ENCODE peak calls at places on chromosomes 12 and 14, in five cellular contexts. R, D, O, Q and H are unnamed samples.

GRCh38 chr14:95233702-95234241 is 76.4 kb upstream of the DICER1 start:
- DNase-seq in R (no peak), D (no peak), O (no peak), Q (no peak), H (peak)

GRCh38 chr14:53841109-53842099 is 115.2 kb downstream of the BMP4 start:
- DNase-seq in R (no peak), D (no peak), O (no peak), Q (no peak), H (no peak)

GRCh38 chr14:72747652-72748051 is 146.2 kb downstream of the DPF3 start:
- DNase-seq in R (no peak), D (no peak), O (no peak), Q (no peak), H (no peak)

GRCh38 chr12:3038166-3038565 is 39.0 kb upstream of the TSPAN9 start:
- DNase-seq in R (no peak), D (no peak), O (no peak), Q (no peak), H (no peak)

GRCh38 chr12:65825573-65826512 is 1.6 kb downstream of the HMGA2 start:
- DNase-seq in R (no peak), D (no peak), O (no peak), Q (peak), H (peak)

GRCh38 chr12:13102481-13103195 is 829 bp downstream of the GSG1 start:
- DNase-seq in R (no peak), D (no peak), O (no peak), Q (no peak), H (no peak)

GRCh38 chr12:46578190-46578982 is 205.8 kb upstream of the SLC38A2 start:
- DNase-seq in R (no peak), D (no peak), O (no peak), Q (no peak), H (no peak)

GRCh38 chr12:132506730-132507538 is 17.0 kb downstream of the FBRSL1 start:
- DNase-seq in R (no peak), D (peak), O (no peak), Q (peak), H (peak)

GRCh38 chr14:76584271-76584702 is 177.0 kb upstream of the VASH1 start:
- DNase-seq in R (no peak), D (no peak), O (no peak), Q (no peak), H (no peak)

GRCh38 chr12:29207120-29207519 is 58.0 kb downstream of the FAR2 start:
- DNase-seq in R (no peak), D (no peak), O (no peak), Q (no peak), H (no peak)

GRCh38 chr12:1338483-1339177 is 255.8 kb downstream of the FBXL14 start:
- DNase-seq in R (no peak), D (no peak), O (no peak), Q (no peak), H (no peak)

GRCh38 chr14:65229431-65230286 is 127.3 kb upstream of the MAX start:
- DNase-seq in R (no peak), D (peak), O (no peak), Q (peak), H (peak)

GRCh38 chr12:130497331-130497730 is 159.6 kb downstream of the PIWIL1 start:
- DNase-seq in R (no peak), D (no peak), O (no peak), Q (no peak), H (no peak)

GRCh38 chr12:107817250-107817649 is 42.7 kb downstream of the ASCL4 start:
- DNase-seq in R (no peak), D (no peak), O (no peak), Q (no peak), H (no peak)

GRCh38 chr12:73623421-73623820 is 914.2 kb upstream of the ATXN7L3B start:
- DNase-seq in R (no peak), D (no peak), O (no peak), Q (no peak), H (no peak)

GRCh38 chr12:105444050-105444808 is 113.7 kb downstream of the C12orf75 start:
- DNase-seq in R (no peak), D (no peak), O (no peak), Q (no peak), H (no peak)

GRCh38 chr14:92513966-92514843 is 624 bp downstream of the RIN3 start:
- DNase-seq in R (no peak), D (no peak), O (no peak), Q (no peak), H (no peak)

GRCh38 chr14:54420478-54421116 is 20.6 kb downstream of the CNIH1 start:
- DNase-seq in R (peak), D (peak), O (no peak), Q (no peak), H (no peak)

GRCh38 chr14:72753044-72753710 is 140.7 kb downstream of the DPF3 start:
- DNase-seq in R (no peak), D (no peak), O (no peak), Q (no peak), H (no peak)

GRCh38 chr14:97620071-97620470 is 822.9 kb downstream of the VRK1 start:
- DNase-seq in R (no peak), D (no peak), O (no peak), Q (no peak), H (no peak)

GRCh38 chr14:76576047-76576741 is 185.1 kb upstream of the VASH1 start:
- DNase-seq in R (no peak), D (no peak), O (no peak), Q (no peak), H (no peak)

GRCh38 chr14:23061995-23062394 is 4.7 kb upstream of the CDH24 start:
- DNase-seq in R (no peak), D (no peak), O (peak), Q (no peak), H (no peak)

GRCh38 chr12:132147423-132148367 is 3.4 kb downstream of the NOC4L start:
- DNase-seq in R (no peak), D (no peak), O (no peak), Q (peak), H (no peak)

GRCh38 chr14:65151329-65152010 is 49.2 kb upstream of the MAX start:
- DNase-seq in R (no peak), D (no peak), O (no peak), Q (no peak), H (no peak)

GRCh38 chr12:52611080-52611468 is 7.3 kb downstream of the KRT73 start:
- DNase-seq in R (no peak), D (no peak), O (no peak), Q (no peak), H (no peak)

GRCh38 chr14:77123381-77124344 is 17.9 kb downstream of the ZDHHC22 start:
- DNase-seq in R (no peak), D (no peak), O (no peak), Q (peak), H (no peak)

GRCh38 chr12:94779520-94779919 is 129.2 kb upstream of the TMCC3 start:
- DNase-seq in R (no peak), D (no peak), O (no peak), Q (no peak), H (no peak)

DNA sequence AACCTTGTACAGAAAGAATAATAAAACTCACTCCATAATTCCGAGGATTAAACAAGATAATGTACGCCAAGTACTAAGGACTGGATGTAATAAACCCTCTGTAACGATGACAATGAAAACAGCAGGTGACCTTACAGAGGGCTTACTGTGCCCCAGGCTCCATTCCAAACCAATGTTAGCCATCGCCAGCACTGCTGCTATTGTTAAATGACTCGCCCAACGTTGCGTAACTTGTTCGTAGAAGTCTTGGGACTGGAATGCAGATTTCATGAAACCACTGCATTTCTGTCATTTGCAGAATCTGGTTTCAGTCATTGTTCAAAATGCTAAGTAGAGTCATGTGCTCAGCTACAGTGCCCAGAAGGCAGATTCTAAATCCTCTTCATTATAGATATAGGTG is 728 bp upstream of the STON2 start:
- DNase-seq in R (no peak), D (no peak), O (no peak), Q (peak), H (no peak)
- TF ChIP-seq POLR2AphosphoS5 in R (no peak), D (no peak), O (no peak), Q (peak), H (no peak)

GRCh38 chr12:89959188-89959587 is 250.6 kb upstream of the ATP2B1 start:
- DNase-seq in R (no peak), D (no peak), O (no peak), Q (no peak), H (no peak)
- TF ChIP-seq POLR2AphosphoS5 in R (no peak), D (no peak), O (no peak), Q (no peak), H (no peak)

DNA sequence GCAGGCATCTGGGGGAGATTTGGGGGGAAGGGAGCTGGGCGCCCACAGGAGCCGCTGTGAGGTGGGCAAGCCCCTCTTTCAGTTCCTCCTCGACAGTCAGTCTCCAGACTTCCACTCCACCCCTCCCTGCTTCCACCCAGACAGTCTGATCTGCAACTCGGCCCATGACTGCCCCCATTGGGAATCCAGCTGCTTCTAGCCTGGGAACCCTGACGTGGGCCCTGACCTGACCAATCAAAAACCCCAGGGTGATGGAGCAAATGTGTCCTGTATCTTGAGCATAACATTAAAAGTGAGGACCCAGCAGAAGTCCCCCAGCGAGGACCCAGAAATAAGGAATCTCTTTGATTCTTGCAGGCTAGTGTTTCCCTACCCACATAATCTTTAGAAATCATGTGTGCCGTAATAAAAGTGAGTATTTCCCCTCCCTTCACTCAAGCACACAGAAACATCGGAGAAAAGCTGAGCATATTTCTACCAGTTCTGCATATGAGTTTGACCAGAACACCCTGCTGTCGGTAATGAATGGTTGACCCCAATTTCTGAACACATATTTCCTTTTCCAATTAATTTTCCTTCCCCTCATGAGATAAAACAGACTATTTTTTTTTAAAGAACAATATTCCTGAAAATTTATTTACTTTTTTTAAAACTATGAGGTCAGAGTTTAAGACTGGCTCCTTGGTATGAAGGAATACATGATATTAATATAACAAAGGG is 6.4 kb downstream of the SSH1 start:
- DNase-seq in R (no peak), D (peak), O (no peak), Q (peak), H (peak)
- TF ChIP-seq POLR2AphosphoS5 in R (no peak), D (no peak), O (no peak), Q (no peak), H (peak)

GRCh38 chr14:105021656-105022275 is 883 bp upstream of the CDCA4 start:
- DNase-seq in R (no peak), D (peak), O (no peak), Q (no peak), H (no peak)
- TF ChIP-seq POLR2AphosphoS5 in R (no peak), D (no peak), O (no peak), Q (no peak), H (no peak)

GRCh38 chr14:101885254-101885576 is 79.2 kb upstream of the DYNC1H1 start:
- DNase-seq in R (no peak), D (no peak), O (no peak), Q (no peak), H (no peak)

GRCh38 chr14:101888182-101888581 is 76.2 kb upstream of the DYNC1H1 start:
- DNase-seq in R (no peak), D (no peak), O (no peak), Q (no peak), H (no peak)

GRCh38 chr14:101889366-101889765 is 75.0 kb upstream of the DYNC1H1 start:
- DNase-seq in R (no peak), D (no peak), O (no peak), Q (no peak), H (no peak)

GRCh38 chr14:101884537-101885253 is 79.7 kb upstream of the DYNC1H1 start:
- DNase-seq in R (no peak), D (peak), O (no peak), Q (no peak), H (no peak)

GRCh38 chr14:101887219-101887618 is 77.2 kb upstream of the DYNC1H1 start:
- DNase-seq in R (no peak), D (no peak), O (no peak), Q (no peak), H (no peak)
- TF ChIP-seq POLR2AphosphoS5 in R (no peak), D (no peak), O (no peak), Q (no peak), H (no peak)

GRCh38 chr12:111072299-111072698 is 151.9 kb upstream of the MYL2 start:
- DNase-seq in R (no peak), D (no peak), O (no peak), Q (no peak), H (no peak)

GRCh38 chr12:111074965-111075364 is 154.6 kb upstream of the MYL2 start:
- DNase-seq in R (no peak), D (no peak), O (no peak), Q (no peak), H (no peak)

GRCh38 chr12:111076611-111077451 is 156.5 kb upstream of the MYL2 start:
- DNase-seq in R (no peak), D (no peak), O (no peak), Q (no peak), H (no peak)

GRCh38 chr12:111076199-111076598 is 155.8 kb upstream of the MYL2 start:
- DNase-seq in R (no peak), D (no peak), O (no peak), Q (no peak), H (no peak)

GRCh38 chr12:111074559-111074958 is 154.2 kb upstream of the MYL2 start:
- DNase-seq in R (no peak), D (no peak), O (no peak), Q (no peak), H (no peak)
- TF ChIP-seq POLR2AphosphoS5 in R (no peak), D (no peak), O (no peak), Q (no peak), H (no peak)